ENCODE peak calls at places on chromosomes 3 and 15, in nine cellular contexts. F, N, X, V, Q, S, L, O and K are unnamed samples.

GRCh38 chr15:76391847-76392246 is 55.3 kb downstream of the ISL2 start:
- DNase-seq in X (no peak), O (no peak), F (no peak), L (no peak), N (no peak), V (no peak), S (no peak), Q (no peak), K (no peak)

GRCh38 chr3:155995525-155996370 is 124.6 kb upstream of the KCNAB1 start:
- DNase-seq in N (no peak), S (no peak), X (no peak), O (no peak), Q (no peak), F (no peak), V (no peak), L (no peak), K (no peak)

GRCh38 chr15:69253156-69253555 is 45.6 kb upstream of the PAQR5 start:
- DNase-seq in F (no peak), Q (no peak), V (no peak), S (peak; percentile 45), O (no peak), N (no peak), L (no peak), X (no peak), K (no peak)

GRCh38 chr3:190616627-190617026 is 102.7 kb downstream of the IL1RAP start:
- DNase-seq in V (no peak), X (no peak), Q (no peak), O (no peak), S (no peak), F (no peak), N (no peak), L (no peak), K (no peak)

GRCh38 chr3:55569033-55569518 is 82.0 kb upstream of the WNT5A start:
- DNase-seq in X (no peak), N (no peak), L (no peak), V (no peak), F (no peak), Q (no peak), S (no peak), O (no peak), K (no peak)

GRCh38 chr15:56732135-56732880 is 1.0 kb downstream of the ZNF280D start:
- DNase-seq in V (no peak), S (peak; percentile 28), X (peak; percentile 17), F (no peak), N (no peak), Q (no peak), L (no peak), O (no peak), K (no peak)

GRCh38 chr15:90706394-90707327 is 10.5 kb upstream of the BLM start:
- DNase-seq in Q (no peak), S (no peak), O (no peak), F (no peak), N (no peak), L (no peak), X (no peak), V (no peak), K (no peak)

GRCh38 chr15:82900511-82900910 is 52.0 kb downstream of the HOMER2 start:
- DNase-seq in O (no peak), F (no peak), L (no peak), X (no peak), N (no peak), S (no peak), Q (no peak), V (no peak), K (no peak)

GRCh38 chr15:29570121-29570930 is 251.9 kb downstream of the TJP1 start:
- DNase-seq in N (no peak), Q (no peak), L (no peak), F (peak; percentile 60), S (no peak), V (no peak), O (peak; percentile 32), X (no peak), K (no peak)